ENCODE peak calls at places on chromosomes 7 and 10, in six cellular contexts. Y is prostate gland, A is ovary, L is GM12891, O is IMR-90, Q is adrenal gland. X is an unnamed sample.

GRCh38 chr7:130896898-130897514 is 163.0 kb upstream of the KLF14 start:
- DNase-seq in Y (no peak), A (peak), L (peak), O (peak), Q (peak), X (peak)

GRCh38 chr10:124124123-124124768 is 30.8 kb upstream of the CHST15 start:
- DNase-seq in Y (no peak), A (no peak), L (no peak), O (no peak), Q (no peak), X (no peak)

GRCh38 chr7:121019018-121019417 is 30.5 kb downstream of the CPED1 start:
- DNase-seq in Y (no peak), A (no peak), L (no peak), O (peak), Q (no peak), X (no peak)

GRCh38 chr7:7641129-7641663 is 644 bp downstream of the UMAD1 start:
- DNase-seq in Y (peak), A (peak), L (peak), O (peak), Q (peak), X (no peak)

GRCh38 chr7:87146740-87147386 is 5.4 kb upstream of the DMTF1 start:
- DNase-seq in Y (no peak), A (no peak), L (no peak), O (no peak), Q (no peak), X (no peak)

GRCh38 chr7:96953676-96954513 is 51.5 kb upstream of the DLX6 start:
- DNase-seq in Y (no peak), A (no peak), L (no peak), O (no peak), Q (peak), X (no peak)

GRCh38 chr7:149867762-149868637 is 5.8 kb upstream of the ATP6V0E2 start:
- DNase-seq in Y (no peak), A (no peak), L (no peak), O (no peak), Q (no peak), X (no peak)

GRCh38 chr7:20438665-20439376 is 108.1 kb downstream of the ITGB8 start:
- DNase-seq in Y (no peak), A (no peak), L (no peak), O (no peak), Q (no peak), X (no peak)

GRCh38 chr7:32474008-32474407 is 16.2 kb downstream of the LSM5 start:
- DNase-seq in Y (no peak), A (no peak), L (no peak), O (no peak), Q (no peak), X (no peak)

DNA sequence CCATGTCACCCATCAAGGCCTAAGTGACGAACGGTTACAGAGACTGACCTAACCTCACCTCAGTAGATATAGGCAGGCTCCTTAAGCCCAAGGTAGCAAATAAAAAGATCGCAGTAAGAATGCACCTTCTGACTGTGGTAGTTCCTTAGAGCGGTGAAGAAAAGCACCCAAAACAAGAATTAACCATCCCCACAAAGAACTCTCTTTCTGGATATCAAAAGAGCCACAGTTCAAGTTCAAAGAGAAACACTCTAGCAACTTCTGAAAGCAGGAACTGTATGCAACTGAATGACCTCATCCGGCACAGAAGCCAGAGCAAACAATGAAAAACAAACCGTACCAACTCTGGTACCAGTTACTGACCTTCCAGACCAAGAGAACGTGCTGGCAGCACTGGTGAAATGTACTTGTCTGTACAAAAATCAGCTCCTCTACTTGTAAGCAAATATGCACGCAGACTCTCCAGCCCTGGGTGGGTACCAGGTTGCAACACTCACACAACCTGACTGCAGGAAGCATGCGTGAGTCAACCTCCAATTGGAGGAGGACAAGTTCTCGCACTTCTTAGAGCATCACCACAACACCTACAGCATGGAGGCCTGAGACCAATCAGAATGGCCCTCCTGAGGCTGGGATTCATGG is 202.7 kb downstream of the FAM107B start:
- DNase-seq in Y (peak), A (no peak), L (no peak), O (peak), Q (peak), X (peak)
- TF ChIP-seq POLR2A in Y (peak), A (no peak), L (peak), O (no peak), Q (no peak), X (no peak)

GRCh38 chr10:68280750-68281149 is 48.8 kb upstream of the ATOH7 start:
- DNase-seq in Y (no peak), A (no peak), L (no peak), O (no peak), Q (no peak), X (no peak)
- TF ChIP-seq POLR2A in Y (no peak), A (no peak), L (no peak), O (no peak), Q (no peak), X (no peak)

GRCh38 chr10:7546365-7546967 is 120.3 kb downstream of the ITIH5 start:
- DNase-seq in Y (no peak), A (no peak), L (no peak), O (no peak), Q (no peak), X (no peak)
- TF ChIP-seq POLR2A in Y (no peak), A (no peak), L (no peak), O (no peak), Q (no peak), X (no peak)

GRCh38 chr10:2734691-2735090 is 332.7 kb upstream of the PFKP start:
- DNase-seq in Y (no peak), A (no peak), L (no peak), O (no peak), Q (no peak), X (no peak)
- TF ChIP-seq POLR2A in Y (no peak), A (no peak), L (no peak), O (no peak), Q (no peak), X (no peak)

DNA sequence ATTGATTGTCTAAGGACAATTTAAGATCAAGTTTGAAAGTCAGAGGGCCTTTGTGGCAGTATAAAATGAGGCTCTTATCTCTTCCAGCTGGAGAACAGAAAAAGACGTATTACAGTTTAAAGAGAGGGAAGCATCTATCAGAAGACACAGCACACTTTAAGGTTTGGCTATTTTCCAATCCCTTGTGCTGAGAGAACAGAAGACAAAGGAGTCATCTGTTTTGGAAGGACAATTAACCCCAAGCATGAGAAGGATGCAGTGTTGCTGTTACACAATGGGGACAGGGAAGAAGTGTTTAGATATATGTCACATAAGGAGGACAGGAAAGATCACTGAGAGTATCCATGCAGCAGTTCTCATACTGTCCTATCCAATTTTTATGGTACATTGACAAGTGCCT is 1224.2 kb upstream of the SORCS1 start:
- DNase-seq in Y (no peak), A (no peak), L (no peak), O (no peak), Q (no peak), X (no peak)
- TF ChIP-seq POLR2A in Y (no peak), A (no peak), L (no peak), O (no peak), Q (no peak), X (no peak)

GRCh38 chr7:1475991-1476390 is 16.7 kb upstream of the MICALL2 start:
- DNase-seq in Y (no peak), A (no peak), L (no peak), O (no peak), Q (no peak), X (no peak)

GRCh38 chr7:1476859-1477258 is 17.6 kb upstream of the MICALL2 start:
- DNase-seq in Y (no peak), A (no peak), L (no peak), O (no peak), Q (no peak), X (no peak)

GRCh38 chr7:1475393-1475792 is 16.1 kb upstream of the MICALL2 start:
- DNase-seq in Y (no peak), A (no peak), L (no peak), O (no peak), Q (no peak), X (no peak)

GRCh38 chr7:1474736-1475135 is 15.5 kb upstream of the MICALL2 start:
- DNase-seq in Y (no peak), A (no peak), L (no peak), O (peak), Q (no peak), X (no peak)

GRCh38 chr7:1473864-1474512 is 14.7 kb upstream of the MICALL2 start:
- DNase-seq in Y (peak), A (peak), L (peak), O (peak), Q (peak), X (peak)
- TF ChIP-seq POLR2A in Y (no peak), A (no peak), L (no peak), O (no peak), Q (no peak), X (no peak)

GRCh38 chr10:125757742-125758141 is 17.9 kb downstream of the MMP21 start:
- DNase-seq in Y (no peak), A (no peak), L (no peak), O (no peak), Q (no peak), X (no peak)

GRCh38 chr10:125761961-125762360 is 13.7 kb downstream of the MMP21 start:
- DNase-seq in Y (no peak), A (no peak), L (no peak), O (no peak), Q (no peak), X (no peak)

GRCh38 chr10:125756853-125757487 is 18.7 kb downstream of the MMP21 start:
- DNase-seq in Y (no peak), A (no peak), L (no peak), O (no peak), Q (no peak), X (no peak)

DNA sequence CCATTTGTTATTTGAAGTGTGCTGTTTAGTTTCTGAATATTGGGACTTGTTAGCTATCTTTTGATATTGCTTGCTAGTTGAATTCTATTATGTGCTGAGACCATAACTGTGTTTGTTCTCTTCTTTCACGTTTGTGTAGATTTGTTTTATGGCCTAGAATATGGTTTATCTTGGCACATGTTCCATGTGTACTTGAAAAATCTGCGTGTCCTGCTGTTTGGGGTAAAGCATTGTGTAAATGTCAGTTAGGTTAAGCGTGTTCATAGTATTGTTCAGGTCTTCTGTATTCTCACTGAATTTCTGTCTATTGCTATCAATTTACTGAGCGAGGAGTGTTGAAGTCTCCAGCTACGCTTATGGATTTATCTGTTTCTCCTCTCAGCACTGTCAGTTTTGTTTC is 19.4 kb downstream of the MMP21 start:
- DNase-seq in Y (peak), A (no peak), L (no peak), O (no peak), Q (no peak), X (no peak)
- TF ChIP-seq POLR2A in Y (no peak), A (no peak), L (no peak), O (no peak), Q (no peak), X (no peak)

GRCh38 chr10:26437637-26438461 is at the start of gene APBB1IP:
- DNase-seq in Y (no peak), A (no peak), L (no peak), O (no peak), Q (peak), X (peak)
- TF ChIP-seq POLR2A in Y (no peak), A (no peak), L (no peak), O (no peak), Q (peak), X (no peak)

GRCh38 chr7:27173412-27174076 is 576 bp downstream of the HOXA10 start:
- DNase-seq in Y (no peak), A (peak), L (no peak), O (no peak), Q (peak), X (peak)

GRCh38 chr7:27172823-27173411 is 1.2 kb downstream of the HOXA10 start:
- DNase-seq in Y (peak), A (peak), L (no peak), O (no peak), Q (peak), X (peak)

GRCh38 chr7:27175005-27175625 is 995 bp upstream of the HOXA10 start:
- DNase-seq in Y (peak), A (no peak), L (no peak), O (no peak), Q (no peak), X (no peak)

GRCh38 chr7:27175626-27176342 is 1.7 kb upstream of the HOXA10 start:
- DNase-seq in Y (no peak), A (peak), L (no peak), O (no peak), Q (no peak), X (no peak)

GRCh38 chr7:27174077-27175004 is at the start of gene HOXA10:
- DNase-seq in Y (peak), A (no peak), L (no peak), O (no peak), Q (no peak), X (peak)
- TF ChIP-seq POLR2A in Y (peak), A (no peak), L (no peak), O (no peak), Q (no peak), X (no peak)